ENCODE peak calls at places on chromosomes 11 and 22, in seven cellular contexts. I, U, X, K, J, O and D are unnamed samples.

GRCh38 chr11:28963189-28963588 is 855.0 kb downstream of the METTL15 start:
- DNase-seq in U (no peak), J (no peak), K (no peak), O (no peak), I (no peak), X (no peak), D (no peak)

GRCh38 chr11:133951484-133952198 is 5.1 kb downstream of the IGSF9B start:
- DNase-seq in J (no peak), X (no peak), K (no peak), O (no peak), U (no peak), I (no peak), D (no peak)

GRCh38 chr11:122317337-122317736 is 201.3 kb upstream of the BLID start:
- DNase-seq in J (no peak), O (no peak), K (no peak), I (no peak), X (no peak), U (no peak), D (no peak)

GRCh38 chr11:32781721-32782120 is 12.7 kb downstream of the CCDC73 start:
- DNase-seq in U (no peak), X (no peak), K (no peak), J (no peak), O (no peak), I (no peak), D (no peak)

GRCh38 chr11:116586392-116586791 is 186.4 kb downstream of the BUD13 start:
- DNase-seq in J (no peak), O (no peak), U (no peak), I (no peak), X (no peak), K (no peak), D (no peak)

GRCh38 chr11:13343931-13344717 is 66.5 kb downstream of the BMAL1 start:
- DNase-seq in I (peak; percentile 80), X (no peak), J (no peak), U (no peak), K (peak; percentile 69), O (peak; percentile 70), D (peak; percentile 70)

GRCh38 chr22:26615149-26615548 is 2.7 kb downstream of the CRYBB1 start:
- DNase-seq in J (peak; percentile 48), U (no peak), O (no peak), I (no peak), X (no peak), K (no peak), D (no peak)

GRCh38 chr22:24244144-24244787 is 616 bp downstream of the GGT5 start:
- DNase-seq in J (no peak), U (no peak), K (peak; percentile 2), X (no peak), I (no peak), O (peak; percentile 56), D (peak; percentile 55)

GRCh38 chr22:21947040-21948014 is 5.3 kb downstream of the PPM1F start:
- DNase-seq in O (peak; percentile 66), J (no peak), X (no peak), I (peak; percentile 22), K (peak; percentile 100), U (no peak), D (peak; percentile 28)

GRCh38 chr11:100753144-100753543 is 66.1 kb downstream of the ARHGAP42 start:
- DNase-seq in U (peak; percentile 43), I (no peak), X (no peak), J (no peak), K (no peak), O (no peak), D (no peak)

GRCh38 chr11:110481523-110481922 is 51.8 kb downstream of the FDX1 start:
- DNase-seq in I (no peak), X (no peak), J (no peak), U (no peak), K (no peak), O (no peak), D (no peak)

GRCh38 chr11:127925430-127925829 is 661.9 kb downstream of the ETS1 start:
- DNase-seq in X (no peak), U (no peak), J (no peak), O (no peak), I (no peak), K (no peak), D (no peak)

GRCh38 chr11:1152316-1153104 is 5.2 kb upstream of the MUC5AC start:
- DNase-seq in J (no peak), K (no peak), U (no peak), I (peak; percentile 88), X (no peak), O (no peak), D (peak; percentile 89)

GRCh38 chr22:22431271-22432220 is 77.0 kb downstream of the ZNF280B start:
- DNase-seq in I (peak; percentile 48), J (no peak), U (no peak), K (peak; percentile 99), O (peak; percentile 52), X (peak; percentile 34), D (peak; percentile 61)

DNA sequence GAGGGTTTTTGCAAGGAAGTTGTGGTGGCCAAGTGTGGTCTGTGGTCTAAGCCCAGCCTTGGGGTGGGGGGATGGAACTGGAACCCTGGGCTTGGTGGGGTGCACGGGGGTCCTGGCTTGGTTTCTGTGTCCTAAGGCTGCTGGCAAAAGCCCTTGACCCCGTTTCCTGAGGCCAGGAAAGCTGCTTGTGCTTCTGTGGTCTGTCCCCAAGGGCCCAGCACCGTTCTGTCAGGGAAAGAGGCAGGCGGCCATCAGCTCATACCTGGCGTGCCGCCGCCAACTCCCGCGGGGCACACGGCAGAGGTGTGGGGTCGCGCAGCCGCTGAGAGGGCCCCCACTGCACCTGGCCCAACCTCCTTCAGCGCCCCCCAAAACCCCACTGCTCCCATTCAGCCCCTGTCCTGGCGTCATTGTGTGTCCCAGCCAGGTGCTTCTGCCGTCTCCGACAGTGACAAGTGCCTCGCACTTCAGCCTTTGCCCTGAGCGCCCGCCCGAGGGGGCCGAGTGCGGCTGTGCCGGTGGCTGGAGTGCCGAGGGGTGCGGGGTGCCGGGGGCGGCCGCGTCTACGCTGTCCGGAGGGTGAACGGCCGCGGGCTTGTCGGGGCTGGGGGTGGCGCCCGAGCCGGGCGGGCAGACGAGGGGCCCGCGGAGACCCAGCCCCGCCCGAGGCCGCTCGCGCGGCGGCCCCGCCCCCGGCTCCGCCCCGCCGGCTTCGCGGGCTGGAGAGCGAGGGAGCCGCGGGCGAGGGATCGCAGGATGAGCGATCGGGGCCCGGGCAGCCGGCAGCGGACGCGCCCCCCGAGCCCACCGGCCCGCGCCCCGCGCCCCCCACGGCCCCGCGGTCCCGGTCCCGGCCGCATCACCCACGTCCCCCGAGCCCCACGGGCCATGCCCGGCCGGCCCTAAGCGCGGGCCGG is at the start of gene CNIH2:
- DNase-seq in K (peak; percentile 80), I (no peak), J (no peak), U (no peak), O (no peak), X (no peak), D (peak; percentile 64)
- TF ChIP-seq MAX in K (no peak), I (no peak), J (no peak), U (no peak), O (no peak), X (no peak), D (peak; percentile 17)

GRCh38 chr22:50482107-50483074 is 1.0 kb downstream of the ADM2 start:
- DNase-seq in J (no peak), O (no peak), X (no peak), U (no peak), K (no peak), I (no peak), D (no peak)
- H3K4me3 ChIP-seq in J (peak overlapping the region; percentile 55), O (no peak overlapping the region), X (peak overlapping the region; percentile 76), U (peak overlapping the region; percentile 57), K (peak overlapping the region; percentile 55), I (peak overlapping the region; percentile 72), D (no peak overlapping the region)

DNA sequence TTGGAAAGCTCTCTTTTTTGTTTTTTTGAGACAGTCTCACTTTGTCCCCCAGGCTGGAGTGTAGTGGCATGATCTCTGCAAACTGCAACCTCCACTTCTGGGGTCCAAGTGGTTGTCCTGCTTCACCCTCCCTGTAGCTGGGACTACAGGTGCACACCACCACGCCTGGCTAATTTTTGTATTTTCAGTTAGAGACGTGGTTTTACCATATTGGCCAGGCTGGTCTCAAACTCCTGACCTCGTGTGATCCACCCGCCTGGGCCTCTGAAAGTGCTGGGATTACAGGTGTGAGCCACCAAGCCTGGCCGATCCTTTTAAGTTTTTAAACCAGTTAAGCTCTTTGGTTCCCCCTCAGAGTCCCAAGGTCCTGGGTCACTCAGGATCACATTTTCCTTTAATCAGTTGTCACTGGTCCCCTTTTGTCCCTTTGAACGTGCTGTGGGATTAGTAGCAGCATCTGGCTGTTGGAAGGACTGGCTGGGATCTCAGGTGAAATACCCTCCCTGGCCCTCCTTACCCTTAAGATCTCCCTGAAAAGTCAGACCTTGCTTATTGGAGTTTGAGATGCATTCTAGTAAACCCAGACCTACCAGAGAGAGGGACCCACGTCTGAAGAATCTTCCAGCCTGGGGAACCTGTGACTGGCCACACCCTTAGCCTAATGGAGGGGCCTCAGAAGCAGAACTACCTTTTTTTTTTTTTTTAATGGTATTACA is 8.1 kb downstream of the MALAT1 start:
- DNase-seq in O (peak; percentile 61), J (no peak), X (peak; percentile 91), K (no peak), I (no peak), U (no peak), D (no peak)
- TF ChIP-seq MAX in O (no peak), J (no peak), X (no peak), K (peak; percentile 84), I (no peak), U (peak; percentile 17), D (no peak)

GRCh38 chr11:64862914-64863313 is 15.5 kb downstream of the EHD1 start:
- DNase-seq in I (no peak), J (no peak), X (no peak), O (no peak), K (no peak), U (no peak), D (no peak)

GRCh38 chr11:64857485-64857884 is 13.0 kb upstream of the CDC42BPG start:
- DNase-seq in X (no peak), I (no peak), U (no peak), K (no peak), J (no peak), O (no peak), D (no peak)

GRCh38 chr11:64858467-64859401 is 14.3 kb upstream of the CDC42BPG start:
- DNase-seq in O (no peak), U (no peak), J (no peak), X (no peak), K (no peak), I (no peak), D (peak; percentile 70)

GRCh38 chr11:64861227-64861970 is 16.9 kb upstream of the CDC42BPG start:
- DNase-seq in O (no peak), U (no peak), K (no peak), X (no peak), I (no peak), J (no peak), D (peak; percentile 90)

DNA sequence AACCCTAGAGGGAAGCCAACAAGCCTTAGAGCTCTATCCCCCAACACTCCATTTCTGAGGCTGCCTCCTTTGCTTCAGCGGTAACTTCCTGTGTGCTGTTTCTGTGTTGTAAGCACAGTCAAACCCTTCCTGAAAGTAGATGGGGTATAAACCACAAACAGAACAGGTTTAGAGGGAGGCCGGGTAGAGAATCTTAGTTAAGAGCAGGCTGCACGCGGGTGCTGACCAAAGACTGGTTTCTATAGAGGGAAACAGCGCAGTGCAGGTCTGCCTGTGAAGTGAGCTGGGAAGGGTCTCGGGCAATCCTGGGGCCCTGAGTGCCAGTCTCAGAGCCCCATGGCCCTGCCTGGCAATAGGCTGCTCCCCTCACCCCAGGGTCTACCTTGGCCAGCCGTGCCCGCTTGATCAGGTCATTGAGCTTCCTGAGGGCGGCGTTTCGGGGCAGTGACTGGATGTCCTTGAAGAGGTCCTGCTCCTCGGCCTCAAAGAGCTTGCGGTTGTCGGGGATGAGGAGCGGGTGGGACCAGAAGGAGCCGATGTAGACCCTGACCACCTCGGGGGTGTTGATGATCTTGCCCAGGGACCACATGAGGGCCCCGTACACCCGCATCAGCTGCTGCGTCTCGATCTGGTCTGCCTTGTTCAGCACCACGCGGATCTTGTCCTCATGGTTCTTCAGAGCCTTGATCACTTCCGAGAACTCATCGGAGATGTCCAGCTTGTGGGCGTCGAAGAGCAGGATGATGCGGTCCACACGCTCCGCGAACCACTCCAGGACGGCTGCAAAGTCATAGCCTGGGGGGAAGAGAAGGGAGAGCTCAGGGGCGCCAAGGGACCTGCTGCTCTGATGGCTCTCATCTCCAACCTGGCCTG is 15.3 kb upstream of the CDC42BPG start:
- DNase-seq in X (no peak), O (no peak), I (no peak), U (no peak), J (peak; percentile 97), K (no peak), D (peak; percentile 95)
- H3K4me3 ChIP-seq in X (no peak overlapping the region), O (no peak overlapping the region), I (no peak overlapping the region), U (no peak overlapping the region), J (peak overlapping the region; percentile 43), K (no peak overlapping the region), D (peak overlapping the region; percentile 27)